ENCODE peak calls at places on chromosome 14, in eight cellular contexts. F is uterus; I is ovary; T is brain microvascular endothelial cell; J is CD8-positive, alpha-beta T cell; W is coronary artery; Y is astrocyte; X is pancreas. M is an unnamed sample.

GRCh38 chr14:88545256-88545655 is 9.6 kb downstream of the PTPN21 start:
- DNase-seq in F (no peak), I (no peak), T (no peak), J (no peak), W (no peak), Y (no peak), X (no peak), M (no peak)

GRCh38 chr14:54447231-54447692 is 6.1 kb upstream of the CNIH1 start:
- DNase-seq in F (no peak), I (no peak), T (no peak), J (no peak), W (no peak), Y (no peak), X (no peak), M (no peak)

GRCh38 chr14:20988717-20989116 is 1.1 kb upstream of the METTL17 start:
- DNase-seq in F (no peak), I (peak), T (peak), J (no peak), W (no peak), Y (no peak), X (no peak), M (no peak)

GRCh38 chr14:76456200-76456599 is 80.3 kb downstream of the ESRRB start:
- DNase-seq in F (no peak), I (no peak), T (peak), J (no peak), W (no peak), Y (no peak), X (no peak), M (no peak)

GRCh38 chr14:99673328-99674063 is 10.6 kb upstream of the CYP46A1 start:
- DNase-seq in F (no peak), I (no peak), T (no peak), J (no peak), W (no peak), Y (no peak), X (no peak), M (no peak)

GRCh38 chr14:32633214-32633864 is 304.2 kb downstream of the AKAP6 start:
- DNase-seq in F (no peak), I (no peak), T (no peak), J (no peak), W (no peak), Y (no peak), X (no peak), M (no peak)

GRCh38 chr14:79056879-79057278 is 886.7 kb downstream of the NRXN3 start:
- DNase-seq in F (no peak), I (no peak), T (peak), J (no peak), W (no peak), Y (peak), X (no peak), M (no peak)

GRCh38 chr14:79500489-79500888 is 710.8 kb downstream of the DIO2 start:
- DNase-seq in F (no peak), I (no peak), T (no peak), J (no peak), W (no peak), Y (no peak), X (no peak), M (no peak)

GRCh38 chr14:49250109-49250508 is 336.1 kb downstream of the RPS29 start:
- DNase-seq in F (no peak), I (no peak), T (peak), J (no peak), W (no peak), Y (peak), X (no peak), M (no peak)

GRCh38 chr14:64930085-64930843 is 12.3 kb downstream of the GPX2 start:
- DNase-seq in F (no peak), I (no peak), T (no peak), J (no peak), W (no peak), Y (peak), X (no peak), M (no peak)

GRCh38 chr14:90599748-90600507 is 203.1 kb downstream of the CALM1 start:
- DNase-seq in F (no peak), I (no peak), T (no peak), J (no peak), W (no peak), Y (no peak), X (no peak), M (no peak)

GRCh38 chr14:61064210-61064609 is 83.2 kb downstream of the SLC38A6 start:
- DNase-seq in F (no peak), I (no peak), T (no peak), J (no peak), W (no peak), Y (no peak), X (no peak), M (no peak)

GRCh38 chr14:71985538-71986234 is 53.5 kb downstream of the RGS6 start:
- DNase-seq in F (no peak), I (no peak), T (peak), J (no peak), W (no peak), Y (no peak), X (no peak), M (no peak)

GRCh38 chr14:83172363-83172762 is 1638.7 kb upstream of the SEL1L start:
- DNase-seq in F (no peak), I (no peak), T (peak), J (no peak), W (no peak), Y (peak), X (no peak), M (no peak)

GRCh38 chr14:72679106-72679505 is 214.8 kb downstream of the DPF3 start:
- DNase-seq in F (no peak), I (no peak), T (no peak), J (no peak), W (no peak), Y (peak), X (no peak), M (no peak)

GRCh38 chr14:58085877-58086276 is 66.1 kb downstream of the ARMH4 start:
- DNase-seq in F (no peak), I (no peak), T (no peak), J (no peak), W (no peak), Y (no peak), X (no peak), M (no peak)

GRCh38 chr14:71824816-71825215 is 107.4 kb upstream of the RGS6 start:
- DNase-seq in F (no peak), I (no peak), T (no peak), J (no peak), W (no peak), Y (no peak), X (no peak), M (no peak)

GRCh38 chr14:64324461-64325255 is 30.5 kb upstream of the ESR2 start:
- DNase-seq in F (no peak), I (no peak), T (peak), J (no peak), W (no peak), Y (peak), X (no peak), M (no peak)

GRCh38 chr14:79369359-79370332 is 841.7 kb downstream of the DIO2 start:
- DNase-seq in F (peak), I (no peak), T (peak), J (no peak), W (no peak), Y (peak), X (no peak), M (no peak)

GRCh38 chr14:41609704-41610183 is 3.1 kb downstream of the LRFN5 start:
- DNase-seq in F (peak), I (no peak), T (no peak), J (no peak), W (no peak), Y (peak), X (peak), M (peak)

GRCh38 chr14:100317897-100318808 is 5.0 kb upstream of the SLC25A47 start:
- DNase-seq in F (peak), I (peak), T (peak), J (peak), W (no peak), Y (peak), X (peak), M (peak)

GRCh38 chr14:100341301-100342031 is 18.3 kb downstream of the SLC25A47 start:
- DNase-seq in F (no peak), I (no peak), T (peak), J (no peak), W (peak), Y (peak), X (no peak), M (no peak)

GRCh38 chr14:21771671-21772070 is 98.1 kb upstream of the OR4E1 start:
- DNase-seq in F (no peak), I (no peak), T (no peak), J (no peak), W (no peak), Y (no peak), X (no peak), M (no peak)

GRCh38 chr14:35879141-35879648 is 53.1 kb downstream of the BRMS1L start:
- DNase-seq in F (no peak), I (no peak), T (no peak), J (no peak), W (no peak), Y (peak), X (no peak), M (no peak)

GRCh38 chr14:21256539-21257394 is 12.5 kb downstream of the HNRNPC start:
- DNase-seq in F (no peak), I (no peak), T (no peak), J (no peak), W (no peak), Y (no peak), X (no peak), M (no peak)

DNA sequence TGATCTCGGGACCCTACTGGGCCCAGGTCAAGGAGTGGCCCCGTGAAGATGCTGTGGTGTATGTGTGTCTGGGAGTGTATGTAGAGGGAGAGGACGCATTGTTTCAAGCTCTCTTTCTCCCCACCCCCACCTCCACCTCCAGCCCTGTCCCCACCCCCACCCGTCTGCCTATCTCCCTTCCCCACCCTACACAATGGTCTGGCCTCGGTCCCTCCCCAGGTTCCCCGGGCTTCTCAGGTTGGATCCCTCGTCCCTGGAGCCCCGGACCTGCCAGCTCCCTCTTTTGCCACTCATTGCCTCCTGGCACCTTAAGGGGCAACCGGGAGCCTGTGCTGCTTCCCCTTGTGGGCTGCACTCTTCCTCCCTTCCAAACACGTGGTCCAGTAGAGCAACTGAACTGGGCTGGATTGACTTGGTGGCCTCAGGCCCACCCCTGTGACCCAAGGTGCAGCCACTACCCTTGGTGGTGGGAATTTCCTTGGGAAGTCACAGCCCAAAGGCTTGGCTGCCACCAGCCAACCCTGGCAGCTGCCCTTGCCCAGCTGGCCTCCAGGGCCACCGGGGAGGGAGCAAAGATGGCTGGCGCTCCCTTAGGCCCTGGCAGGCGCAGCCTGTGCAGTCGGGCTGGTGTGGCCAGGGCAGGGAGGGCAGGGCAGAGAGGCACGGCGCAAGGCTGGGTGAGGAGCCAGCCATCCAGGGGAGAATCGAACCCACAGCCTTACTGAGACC is 628 bp downstream of the VRTN start:
- DNase-seq in F (no peak), I (no peak), T (no peak), J (no peak), W (no peak), Y (no peak), X (no peak), M (no peak)
- H3K4me3 ChIP-seq in F (no peak), I (no peak), T (no peak), J (no peak), W (no peak), Y (no peak), X (no peak), M (no peak)

GRCh38 chr14:103897075-103897947 is 30.9 kb upstream of the TDRD9 start:
- DNase-seq in F (no peak), I (no peak), T (no peak), J (no peak), W (no peak), Y (no peak), X (peak), M (no peak)

GRCh38 chr14:103899316-103899715 is 28.9 kb upstream of the TDRD9 start:
- DNase-seq in F (no peak), I (no peak), T (no peak), J (no peak), W (no peak), Y (no peak), X (no peak), M (no peak)

GRCh38 chr14:103899833-103900232 is 28.4 kb upstream of the TDRD9 start:
- DNase-seq in F (no peak), I (no peak), T (no peak), J (no peak), W (no peak), Y (no peak), X (no peak), M (no peak)

GRCh38 chr14:103898204-103898603 is 30.1 kb upstream of the TDRD9 start:
- DNase-seq in F (no peak), I (no peak), T (no peak), J (no peak), W (no peak), Y (no peak), X (no peak), M (no peak)

GRCh38 chr14:103898711-103899110 is 29.5 kb upstream of the TDRD9 start:
- DNase-seq in F (no peak), I (no peak), T (no peak), J (no peak), W (no peak), Y (no peak), X (no peak), M (no peak)
- H3K27ac ChIP-seq in F (no peak), I (no peak), T (no peak), J (no peak), W (no peak), Y (no peak), X (no peak), M (no peak)

DNA sequence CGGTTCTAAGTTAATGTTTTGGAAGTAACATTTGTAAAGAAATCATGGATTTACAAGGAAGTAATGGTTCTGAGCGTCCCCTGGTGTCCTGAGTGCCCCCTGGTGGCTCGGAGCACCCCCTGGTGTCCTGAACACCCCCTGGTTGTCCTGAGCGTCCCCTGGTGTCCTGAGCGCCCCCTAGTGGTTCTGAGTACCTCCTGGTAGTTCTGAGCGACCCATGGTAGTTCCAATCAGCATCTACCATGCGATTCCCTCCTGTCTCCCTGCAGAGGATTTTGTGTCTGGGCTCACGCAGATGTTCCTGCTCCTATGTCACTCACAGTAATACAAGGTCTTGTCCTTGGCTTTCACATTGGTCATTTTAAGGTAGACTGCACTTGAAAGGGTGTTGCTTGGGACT is 1352.9 kb downstream of the TMEM121 start:
- DNase-seq in F (no peak), I (peak), T (no peak), J (no peak), W (no peak), Y (no peak), X (no peak), M (no peak)
- TF ChIP-seq CTCF in F (no peak), I (no peak), T (peak), J (peak), W (no peak), Y (peak), X (peak), M (no peak)

DNA sequence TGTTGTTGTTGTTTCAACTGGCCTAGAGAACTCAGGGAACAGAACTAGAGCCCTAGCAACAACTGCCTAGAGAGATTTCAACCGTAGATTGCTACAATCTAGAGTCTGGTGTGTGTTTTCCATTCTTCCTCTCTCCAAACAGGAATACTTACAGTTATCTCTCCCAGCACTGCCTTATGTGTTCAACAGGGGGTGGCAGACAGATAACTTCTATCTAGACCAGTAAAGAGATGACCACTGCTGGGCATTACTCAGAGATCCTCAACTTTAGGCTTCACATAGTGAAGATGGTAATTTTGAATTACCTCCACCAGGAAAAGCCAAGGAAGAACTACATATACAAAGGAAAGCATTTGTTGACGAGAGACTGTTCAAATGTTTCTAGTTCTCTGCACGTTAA is 4.8 kb downstream of the TXNDC16 start:
- DNase-seq in F (no peak), I (no peak), T (no peak), J (no peak), W (no peak), Y (no peak), X (no peak), M (no peak)
- H3K4me3 ChIP-seq in F (no peak), I (no peak), T (no peak), J (no peak), W (no peak), Y (no peak), X (no peak), M (no peak)

GRCh38 chr14:103057372-103058208 is at the start of gene CDC42BPB:
- DNase-seq in F (peak), I (peak), T (peak), J (peak), W (peak), Y (peak), X (peak), M (peak)

GRCh38 chr14:103058209-103059055 is 1.1 kb upstream of the CDC42BPB start:
- DNase-seq in F (peak), I (peak), T (no peak), J (no peak), W (no peak), Y (no peak), X (peak), M (no peak)

GRCh38 chr14:103061482-103061976 is 4.2 kb upstream of the CDC42BPB start:
- DNase-seq in F (no peak), I (no peak), T (no peak), J (no peak), W (no peak), Y (no peak), X (no peak), M (no peak)

GRCh38 chr14:103057028-103057371 is 349 bp downstream of the CDC42BPB start:
- DNase-seq in F (no peak), I (peak), T (no peak), J (no peak), W (no peak), Y (no peak), X (no peak), M (no peak)

DNA sequence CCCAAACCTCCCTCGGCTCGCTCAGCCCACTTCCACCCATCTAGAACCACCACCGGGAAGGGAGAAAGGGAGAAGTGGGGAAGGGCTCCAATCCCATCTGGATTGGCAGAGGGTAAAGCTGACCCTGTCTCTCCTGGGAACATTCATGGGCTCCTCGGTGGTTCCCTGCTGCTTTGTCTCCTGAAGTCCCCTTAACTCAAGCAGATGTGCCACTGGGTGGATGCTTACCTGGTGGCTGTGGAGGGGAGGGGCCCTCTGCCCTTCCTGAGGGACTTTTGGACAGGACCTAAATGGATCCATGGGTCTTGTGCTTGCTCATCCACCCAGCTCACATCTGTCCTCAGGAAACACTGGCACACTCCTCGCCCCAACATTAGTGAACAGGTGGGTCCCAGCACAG is 2.2 kb upstream of the CDC42BPB start:
- DNase-seq in F (no peak), I (no peak), T (no peak), J (no peak), W (no peak), Y (no peak), X (no peak), M (no peak)
- H3K27ac ChIP-seq in F (no peak), I (no peak), T (no peak), J (no peak), W (no peak), Y (no peak), X (no peak), M (no peak)